ENCODE peak calls at places on chromosomes 12 and 14, in eight cellular contexts. One of them, this sample, is unnamed.

GRCh38 chr14:22333408-22334274 is 255.4 kb downstream of the DAD1 start:
- DNase-seq in memory B cell: no peak
- DNase-seq in HTR-8/SVneo: peak; percentile 30
- DNase-seq in GM12865: peak; percentile 27
- DNase-seq in NT2/D1: peak; percentile 28
- DNase-seq in BE2C: no peak
- DNase-seq in psoas muscle: no peak
- DNase-seq in left lung: no peak
- DNase-seq in this sample: no peak

GRCh38 chr12:53159195-53159834 is 21.2 kb upstream of the ZNF740 start:
- DNase-seq in psoas muscle: peak; percentile 85
- DNase-seq in NT2/D1: peak; percentile 73
- DNase-seq in BE2C: peak; percentile 88
- DNase-seq in left lung: peak; percentile 76
- DNase-seq in HTR-8/SVneo: peak; percentile 90
- DNase-seq in GM12865: peak; percentile 91
- DNase-seq in memory B cell: peak; percentile 90
- DNase-seq in this sample: peak; percentile 95

GRCh38 chr12:45969084-45969483 is 21.3 kb downstream of the SCAF11 start:
- DNase-seq in GM12865: no peak
- DNase-seq in memory B cell: no peak
- DNase-seq in left lung: no peak
- DNase-seq in BE2C: no peak
- DNase-seq in psoas muscle: no peak
- DNase-seq in HTR-8/SVneo: no peak
- DNase-seq in NT2/D1: no peak
- DNase-seq in this sample: no peak

GRCh38 chr14:24145700-24146621 is at the start of gene PSME2:
- DNase-seq in BE2C: no peak
- DNase-seq in GM12865: no peak
- DNase-seq in HTR-8/SVneo: no peak
- DNase-seq in NT2/D1: no peak
- DNase-seq in psoas muscle: no peak
- DNase-seq in memory B cell: no peak
- DNase-seq in left lung: no peak
- DNase-seq in this sample: no peak

GRCh38 chr14:65079788-65080187 is 22.5 kb downstream of the MAX start:
- DNase-seq in HTR-8/SVneo: no peak
- DNase-seq in psoas muscle: no peak
- DNase-seq in memory B cell: no peak
- DNase-seq in NT2/D1: no peak
- DNase-seq in left lung: no peak
- DNase-seq in GM12865: no peak
- DNase-seq in BE2C: no peak
- DNase-seq in this sample: no peak

GRCh38 chr12:47781479-47782371 is 8.7 kb downstream of the SLC48A1 start:
- DNase-seq in memory B cell: no peak
- DNase-seq in left lung: no peak
- DNase-seq in BE2C: no peak
- DNase-seq in NT2/D1: no peak
- DNase-seq in HTR-8/SVneo: no peak
- DNase-seq in psoas muscle: no peak
- DNase-seq in GM12865: no peak
- DNase-seq in this sample: peak; percentile 47

GRCh38 chr14:79408696-79409095 is 802.6 kb downstream of the DIO2 start:
- DNase-seq in NT2/D1: peak; percentile 15
- DNase-seq in psoas muscle: no peak
- DNase-seq in left lung: no peak
- DNase-seq in BE2C: no peak
- DNase-seq in GM12865: no peak
- DNase-seq in memory B cell: no peak
- DNase-seq in HTR-8/SVneo: no peak
- DNase-seq in this sample: no peak

GRCh38 chr14:101876539-101876938 is 87.8 kb upstream of the DYNC1H1 start:
- DNase-seq in left lung: peak; percentile 82
- DNase-seq in memory B cell: peak; percentile 79
- DNase-seq in psoas muscle: peak; percentile 62
- DNase-seq in HTR-8/SVneo: no peak
- DNase-seq in BE2C: peak; percentile 92
- DNase-seq in NT2/D1: no peak
- DNase-seq in GM12865: peak; percentile 95
- DNase-seq in this sample: peak; percentile 76

GRCh38 chr12:14367097-14367661 is 1.7 kb downstream of the ATF7IP start:
- DNase-seq in left lung: no peak
- DNase-seq in psoas muscle: no peak
- DNase-seq in NT2/D1: no peak
- DNase-seq in BE2C: no peak
- DNase-seq in memory B cell: peak; percentile 57
- DNase-seq in HTR-8/SVneo: no peak
- DNase-seq in GM12865: peak; percentile 86
- DNase-seq in this sample: no peak

GRCh38 chr14:28577187-28577586 is 189.4 kb upstream of the FOXG1 start:
- DNase-seq in NT2/D1: no peak
- DNase-seq in psoas muscle: no peak
- DNase-seq in GM12865: no peak
- DNase-seq in left lung: no peak
- DNase-seq in BE2C: no peak
- DNase-seq in memory B cell: no peak
- DNase-seq in HTR-8/SVneo: no peak
- DNase-seq in this sample: no peak

GRCh38 chr12:23756416-23756815 is 193.1 kb downstream of the SOX5 start:
- DNase-seq in left lung: no peak
- DNase-seq in memory B cell: no peak
- DNase-seq in HTR-8/SVneo: no peak
- DNase-seq in psoas muscle: no peak
- DNase-seq in BE2C: no peak
- DNase-seq in GM12865: no peak
- DNase-seq in NT2/D1: no peak
- DNase-seq in this sample: no peak

GRCh38 chr14:77059276-77059934 is 30.9 kb upstream of the IRF2BPL start:
- DNase-seq in left lung: no peak
- DNase-seq in memory B cell: no peak
- DNase-seq in NT2/D1: no peak
- DNase-seq in GM12865: peak; percentile 41
- DNase-seq in BE2C: peak; percentile 95
- DNase-seq in psoas muscle: peak; percentile 68
- DNase-seq in HTR-8/SVneo: peak; percentile 76
- DNase-seq in this sample: no peak

GRCh38 chr12:46676797-46677520 is 148.8 kb downstream of the SLC38A4 start:
- DNase-seq in GM12865: no peak
- DNase-seq in BE2C: no peak
- DNase-seq in psoas muscle: no peak
- DNase-seq in HTR-8/SVneo: no peak
- DNase-seq in left lung: no peak
- DNase-seq in memory B cell: no peak
- DNase-seq in NT2/D1: no peak
- DNase-seq in this sample: no peak

GRCh38 chr14:96060161-96060933 is 21.2 kb downstream of the C14orf132 start:
- DNase-seq in HTR-8/SVneo: no peak
- DNase-seq in NT2/D1: no peak
- DNase-seq in BE2C: no peak
- DNase-seq in psoas muscle: no peak
- DNase-seq in memory B cell: no peak
- DNase-seq in GM12865: no peak
- DNase-seq in left lung: no peak
- DNase-seq in this sample: no peak